ENCODE peak calls at places on chromosomes 3 and 15, in four cellular contexts. R is K562, C is HCT116, V is HepG2. N is an unnamed sample.

GRCh38 chr3:64686446-64686908 is 1.3 kb downstream of the ADAMTS9 start:
- DNase-seq in R (no peak), C (no peak), V (peak), N (peak)

GRCh38 chr3:106299300-106300098 is 430.7 kb upstream of the CBLB start:
- DNase-seq in R (no peak), C (no peak), V (no peak), N (no peak)

GRCh38 chr3:194900886-194901522 is 215.3 kb downstream of the FAM43A start:
- DNase-seq in R (no peak), C (no peak), V (no peak), N (no peak)

GRCh38 chr3:98240133-98240532 is 23.9 kb upstream of the OR5H6 start:
- DNase-seq in R (no peak), C (no peak), V (no peak), N (no peak)

GRCh38 chr15:90638241-90638691 is 78.9 kb upstream of the BLM start:
- DNase-seq in R (no peak), C (no peak), V (no peak), N (no peak)

GRCh38 chr15:90882781-90883525 is 1.4 kb upstream of the FES start:
- DNase-seq in R (no peak), C (no peak), V (no peak), N (no peak)

GRCh38 chr3:192188218-192188835 is 539.0 kb downstream of the FGF12 start:
- DNase-seq in R (peak), C (peak), V (peak), N (peak)

GRCh38 chr15:91515188-91515754 is 338.2 kb upstream of the SLCO3A1 start:
- DNase-seq in R (no peak), C (no peak), V (no peak), N (no peak)

GRCh38 chr15:68281008-68281407 is 3.5 kb downstream of the FEM1B start:
- DNase-seq in R (peak), C (no peak), V (no peak), N (no peak)

GRCh38 chr3:184491011-184491576 is 70.5 kb upstream of the EPHB3 start:
- DNase-seq in R (no peak), C (no peak), V (no peak), N (peak)
- TF ChIP-seq EZH2 in R (no peak), C (no peak), V (no peak), N (peak)

DNA sequence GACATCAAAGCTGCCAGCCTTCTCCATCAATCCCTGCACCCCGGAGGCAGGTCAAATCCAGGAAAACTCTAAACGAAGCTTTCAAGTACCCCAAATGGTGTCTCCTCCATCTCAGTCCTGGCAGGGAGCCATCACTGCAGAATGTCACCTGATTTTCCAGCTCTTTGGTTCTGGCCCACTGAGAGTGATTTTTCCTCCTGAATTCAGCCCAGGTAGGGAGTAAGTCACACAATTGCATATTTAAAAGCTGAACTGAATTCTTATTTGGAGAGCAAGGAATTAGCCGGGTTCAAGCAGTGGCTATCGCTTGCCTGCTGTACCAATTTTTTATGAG is 5.3 kb downstream of the RFTN1 start:
- DNase-seq in R (no peak), C (no peak), V (no peak), N (no peak)
- TF ChIP-seq POLR2AphosphoS5 in R (no peak), C (no peak), V (no peak), N (no peak)

DNA sequence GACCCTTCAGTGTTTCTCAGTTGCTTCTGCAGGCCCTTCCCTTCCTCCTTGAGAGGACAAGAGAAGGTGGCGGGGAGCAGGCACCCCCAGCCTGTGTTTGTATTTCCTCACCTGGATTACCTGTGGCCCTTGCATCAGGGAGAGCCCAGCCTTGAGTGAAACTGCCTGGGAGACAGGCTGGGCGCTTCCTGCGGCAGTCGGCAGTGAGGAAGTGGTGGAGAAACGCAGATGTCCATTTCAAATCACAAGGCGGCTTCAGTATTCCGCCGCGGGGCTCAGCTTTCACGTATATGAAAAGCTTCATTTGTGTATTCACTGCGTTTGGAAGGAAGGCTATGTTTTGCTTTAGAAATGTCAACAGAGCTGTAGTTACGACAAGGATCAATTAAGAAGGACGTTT is 167.4 kb upstream of the CTDSPL start:
- DNase-seq in R (no peak), C (no peak), V (no peak), N (peak)
- TF ChIP-seq EZH2 in R (no peak), C (no peak), V (no peak), N (no peak)

GRCh38 chr15:85718271-85718971 is 76.3 kb downstream of the KLHL25 start:
- DNase-seq in R (no peak), C (no peak), V (no peak), N (no peak)
- TF ChIP-seq POLR2AphosphoS5 in R (no peak), C (no peak), V (no peak), N (no peak)

N was measured in GM23338.